ENCODE peak calls at places on chromosomes 4 and X, in five cellular contexts. D is stimulated activated CD4-positive, alpha-beta T cell treated with anti-CD3 and anti-CD28 coated beads, Interleukin-1b, Interleukin-23, amount 100 ng/mL, for 24 hours; E is NCI-H2171; U is breast epithelium; X is nephron progenitor cell. G is an unnamed sample.

GRCh38 chr4:1206299-1207156 is 34.1 kb upstream of the SPON2 start:
- DNase-seq in D (no peak), E (no peak), U (peak; percentile 34), X (no peak), G (no peak)

GRCh38 chr4:108109111-108109510 is 59.6 kb downstream of the LEF1 start:
- DNase-seq in D (no peak), E (no peak), U (no peak), X (no peak), G (no peak)

GRCh38 chr4:118823471-118823870 is 12.5 kb downstream of the SEC24D start:
- DNase-seq in D (no peak), E (peak; percentile 28), U (peak; percentile 54), X (no peak), G (no peak)

GRCh38 chr4:112082954-112083586 is 62.2 kb upstream of the FAM241A start:
- DNase-seq in D (no peak), E (no peak), U (no peak), X (no peak), G (no peak)

GRCh38 chr4:30863031-30863430 is 142.9 kb downstream of the PCDH7 start:
- DNase-seq in D (no peak), E (no peak), U (no peak), X (no peak), G (no peak)

GRCh38 chrX:40083979-40084359 is 13.8 kb downstream of the BCOR start:
- DNase-seq in D (no peak), E (no peak), U (no peak), X (no peak), G (no peak)

GRCh38 chrX:70034646-70035045 is 15.1 kb downstream of the AWAT2 start:
- DNase-seq in D (no peak), E (no peak), U (no peak), X (no peak), G (no peak)

GRCh38 chrX:154506483-154507332 is 9.3 kb downstream of the FAM3A start:
- DNase-seq in D (no peak), E (no peak), U (no peak), X (no peak), G (no peak)

GRCh38 chr4:6619466-6620255 is 20.8 kb upstream of the MRFAP1 start:
- DNase-seq in D (no peak), E (no peak), U (no peak), X (no peak), G (no peak)

GRCh38 chr4:157776930-157777329 is 395.9 kb downstream of the GASK1B start:
- DNase-seq in D (no peak), E (no peak), U (no peak), X (no peak), G (no peak)

GRCh38 chr4:37453361-37454262 is 209.1 kb downstream of the NWD2 start:
- DNase-seq in D (peak; percentile 1), E (peak; percentile 13), U (peak; percentile 56), X (peak; percentile 73), G (peak; percentile 54)

GRCh38 chr4:61294001-61294400 is 93.9 kb downstream of the ADGRL3 start:
- DNase-seq in D (no peak), E (no peak), U (no peak), X (no peak), G (no peak)

G was measured in mesothelial cell of epicardium.